ENCODE peak calls at places on chromosomes 1 and 21, in six cellular contexts. One of them, this sample, is unnamed.

GRCh38 chr1:99707535-99708142 is 58.8 kb downstream of the FRRS1 start:
- DNase-seq in SK-N-SH: peak; percentile 60
- DNase-seq in K562: peak; percentile 56
- DNase-seq in A549: peak; percentile 51
- DNase-seq in HepG2: peak; percentile 55
- DNase-seq in H1: peak; percentile 82
- DNase-seq in this sample: peak; percentile 11

GRCh38 chr1:175499595-175500367 is 243.6 kb downstream of the TNR start:
- DNase-seq in SK-N-SH: no peak
- DNase-seq in K562: no peak
- DNase-seq in A549: no peak
- DNase-seq in HepG2: no peak
- DNase-seq in H1: no peak
- DNase-seq in this sample: no peak

GRCh38 chr1:1529321-1529720 is 11.1 kb downstream of the TMEM240 start:
- DNase-seq in SK-N-SH: peak; percentile 16
- DNase-seq in K562: peak; percentile 7
- DNase-seq in A549: no peak
- DNase-seq in HepG2: no peak
- DNase-seq in H1: no peak
- DNase-seq in this sample: no peak

GRCh38 chr1:111218947-111219346 is 8.6 kb upstream of the CHI3L2 start:
- DNase-seq in SK-N-SH: no peak
- DNase-seq in K562: no peak
- DNase-seq in A549: no peak
- DNase-seq in HepG2: no peak
- DNase-seq in H1: no peak
- DNase-seq in this sample: no peak

GRCh38 chr21:36965720-36966065 is 776 bp downstream of the HLCS start:
- DNase-seq in SK-N-SH: no peak
- DNase-seq in K562: no peak
- DNase-seq in A549: no peak
- DNase-seq in HepG2: no peak
- DNase-seq in H1: no peak
- DNase-seq in this sample: no peak

GRCh38 chr1:40003156-40004093 is 37.1 kb upstream of the CAP1 start:
- DNase-seq in SK-N-SH: no peak
- DNase-seq in K562: no peak
- DNase-seq in A549: no peak
- DNase-seq in HepG2: no peak
- DNase-seq in H1: no peak
- DNase-seq in this sample: peak; percentile 53

GRCh38 chr21:46116189-46116845 is 18.4 kb downstream of the COL6A2 start:
- DNase-seq in SK-N-SH: peak; percentile 20
- DNase-seq in K562: no peak
- DNase-seq in A549: no peak
- DNase-seq in HepG2: no peak
- DNase-seq in H1: peak; percentile 38
- DNase-seq in this sample: no peak

GRCh38 chr1:214454619-214455396 is 96.6 kb downstream of the PTPN14 start:
- DNase-seq in SK-N-SH: no peak
- DNase-seq in K562: no peak
- DNase-seq in A549: no peak
- DNase-seq in HepG2: no peak
- DNase-seq in H1: no peak
- DNase-seq in this sample: no peak

GRCh38 chr1:34655206-34655909 is 99.5 kb upstream of the GJB5 start:
- DNase-seq in SK-N-SH: no peak
- DNase-seq in K562: no peak
- DNase-seq in A549: no peak
- DNase-seq in HepG2: no peak
- DNase-seq in H1: no peak
- DNase-seq in this sample: no peak

GRCh38 chr1:17437260-17438175 is 2.0 kb downstream of the RCC2 start:
- DNase-seq in SK-N-SH: peak; percentile 96
- DNase-seq in K562: peak; percentile 93
- DNase-seq in A549: peak; percentile 35
- DNase-seq in HepG2: no peak
- DNase-seq in H1: peak; percentile 70
- DNase-seq in this sample: no peak
- TF ChIP-seq CHD2 in SK-N-SH: no peak
- TF ChIP-seq CHD2 in K562: no peak
- TF ChIP-seq CHD2 in A549: no peak
- TF ChIP-seq CHD2 in HepG2: no peak
- TF ChIP-seq CHD2 in H1: no peak
- TF ChIP-seq CHD2 in this sample: no peak

DNA sequence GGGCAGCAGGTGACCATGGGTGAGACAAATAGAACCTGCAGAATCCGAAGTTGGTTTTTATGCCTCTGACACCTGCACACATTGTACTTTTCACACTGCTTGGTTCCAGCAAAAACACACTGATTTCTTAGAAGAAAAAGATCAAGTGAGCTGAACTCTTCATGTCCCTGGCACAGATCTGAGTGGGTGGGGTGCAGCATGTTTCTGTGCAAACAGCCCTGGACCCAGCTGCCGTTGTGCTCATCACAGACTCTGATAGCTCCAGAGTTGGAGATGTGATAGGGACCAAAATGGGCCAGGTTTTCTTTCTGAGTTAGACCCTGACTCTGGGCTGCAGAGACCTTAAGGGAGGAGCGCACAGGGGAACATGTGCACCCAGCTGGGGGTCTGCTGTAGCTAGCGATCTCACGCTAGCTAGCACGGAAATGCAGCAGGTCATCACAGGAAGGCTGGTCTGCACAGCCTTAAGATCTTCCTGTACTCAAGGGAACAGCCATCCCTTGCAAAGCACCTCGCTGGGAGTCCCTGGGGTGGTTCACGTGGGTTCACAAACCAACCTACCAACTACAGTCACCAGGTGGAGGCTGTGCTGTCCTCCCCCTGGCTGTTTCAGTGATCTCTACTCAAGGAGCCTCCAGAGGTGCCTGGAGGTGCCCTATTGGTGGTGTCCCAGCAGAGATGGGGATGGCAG is 291.1 kb downstream of the PTPRU start:
- DNase-seq in SK-N-SH: no peak
- DNase-seq in K562: no peak
- DNase-seq in A549: no peak
- DNase-seq in HepG2: no peak
- DNase-seq in H1: no peak
- DNase-seq in this sample: no peak
- TF ChIP-seq CHD2 in SK-N-SH: no peak
- TF ChIP-seq CHD2 in K562: no peak
- TF ChIP-seq CHD2 in A549: no peak
- TF ChIP-seq CHD2 in HepG2: no peak
- TF ChIP-seq CHD2 in H1: no peak
- TF ChIP-seq CHD2 in this sample: no peak

DNA sequence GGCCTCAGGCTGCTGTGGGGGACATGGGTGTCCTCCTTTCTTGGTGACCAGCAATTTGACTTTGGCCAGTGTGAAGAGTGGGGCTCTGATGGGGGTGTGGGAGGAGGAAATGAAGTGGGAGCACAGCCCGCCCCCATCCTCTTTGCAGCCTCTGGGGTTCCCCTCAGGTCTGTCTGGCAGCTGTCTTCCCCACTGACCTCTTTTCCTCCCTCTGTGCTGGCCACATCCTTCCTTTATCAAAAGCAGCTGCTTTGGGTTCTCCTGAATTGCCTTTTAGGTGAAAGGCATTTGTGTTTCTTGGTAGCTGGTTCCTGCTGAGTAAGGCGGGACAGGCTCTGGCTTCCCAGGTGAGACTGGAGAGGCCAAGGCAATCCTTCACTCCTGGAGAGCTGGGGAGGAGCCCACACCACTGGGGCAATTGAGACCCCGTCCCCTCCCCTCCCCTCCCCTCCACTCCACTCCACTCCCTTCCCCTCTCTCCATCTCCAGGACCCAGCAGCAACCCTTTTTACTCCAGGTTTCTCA is 24.9 kb downstream of the PCAT6 start:
- DNase-seq in SK-N-SH: peak; percentile 35
- DNase-seq in K562: no peak
- DNase-seq in A549: no peak
- DNase-seq in HepG2: no peak
- DNase-seq in H1: no peak
- DNase-seq in this sample: no peak
- TF ChIP-seq CHD2 in SK-N-SH: no peak
- TF ChIP-seq CHD2 in K562: no peak
- TF ChIP-seq CHD2 in A549: no peak
- TF ChIP-seq CHD2 in HepG2: no peak
- TF ChIP-seq CHD2 in H1: no peak
- TF ChIP-seq CHD2 in this sample: no peak

GRCh38 chr1:53617382-53618217 is 121.4 kb downstream of the GLIS1 start:
- DNase-seq in SK-N-SH: no peak
- DNase-seq in K562: no peak
- DNase-seq in A549: no peak
- DNase-seq in HepG2: no peak
- DNase-seq in H1: no peak
- DNase-seq in this sample: no peak

GRCh38 chr1:53618218-53619087 is 120.5 kb downstream of the GLIS1 start:
- DNase-seq in SK-N-SH: no peak
- DNase-seq in K562: no peak
- DNase-seq in A549: no peak
- DNase-seq in HepG2: no peak
- DNase-seq in H1: no peak
- DNase-seq in this sample: no peak

GRCh38 chr1:53616511-53616910 is 122.5 kb downstream of the GLIS1 start:
- DNase-seq in SK-N-SH: no peak
- DNase-seq in K562: no peak
- DNase-seq in A549: no peak
- DNase-seq in HepG2: no peak
- DNase-seq in H1: no peak
- DNase-seq in this sample: no peak

GRCh38 chr1:53615101-53615500 is 123.9 kb downstream of the GLIS1 start:
- DNase-seq in SK-N-SH: no peak
- DNase-seq in K562: no peak
- DNase-seq in A549: no peak
- DNase-seq in HepG2: no peak
- DNase-seq in H1: no peak
- DNase-seq in this sample: no peak

GRCh38 chr1:53616927-53617326 is 122.0 kb downstream of the GLIS1 start:
- DNase-seq in SK-N-SH: no peak
- DNase-seq in K562: no peak
- DNase-seq in A549: no peak
- DNase-seq in HepG2: no peak
- DNase-seq in H1: no peak
- DNase-seq in this sample: no peak
- TF ChIP-seq CHD2 in SK-N-SH: no peak
- TF ChIP-seq CHD2 in K562: no peak
- TF ChIP-seq CHD2 in A549: no peak
- TF ChIP-seq CHD2 in HepG2: no peak
- TF ChIP-seq CHD2 in H1: no peak
- TF ChIP-seq CHD2 in this sample: no peak

DNA sequence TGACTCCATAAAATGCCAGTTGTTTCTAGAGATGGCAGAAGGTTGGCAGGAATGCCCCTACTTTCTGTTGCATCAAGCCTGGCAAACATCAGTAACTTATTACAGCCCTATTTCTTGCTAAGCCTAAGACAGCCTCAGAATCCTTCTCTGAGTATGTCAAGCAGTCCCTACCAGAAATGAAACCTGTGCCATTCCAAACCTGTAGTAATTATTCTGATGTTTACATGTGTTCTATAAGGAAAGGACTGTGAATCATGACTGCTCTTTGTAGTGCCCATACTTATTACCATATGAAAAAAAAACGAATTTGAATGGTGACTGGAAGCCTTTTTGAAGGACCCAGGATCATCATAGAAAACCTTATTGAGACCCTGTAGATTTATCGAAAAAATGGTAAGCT is 5.4 kb downstream of the CDCA8 start:
- DNase-seq in SK-N-SH: no peak
- DNase-seq in K562: no peak
- DNase-seq in A549: no peak
- DNase-seq in HepG2: no peak
- DNase-seq in H1: no peak
- DNase-seq in this sample: no peak
- TF ChIP-seq CHD2 in SK-N-SH: no peak
- TF ChIP-seq CHD2 in K562: no peak
- TF ChIP-seq CHD2 in A549: no peak
- TF ChIP-seq CHD2 in HepG2: no peak
- TF ChIP-seq CHD2 in H1: no peak
- TF ChIP-seq CHD2 in this sample: no peak

DNA sequence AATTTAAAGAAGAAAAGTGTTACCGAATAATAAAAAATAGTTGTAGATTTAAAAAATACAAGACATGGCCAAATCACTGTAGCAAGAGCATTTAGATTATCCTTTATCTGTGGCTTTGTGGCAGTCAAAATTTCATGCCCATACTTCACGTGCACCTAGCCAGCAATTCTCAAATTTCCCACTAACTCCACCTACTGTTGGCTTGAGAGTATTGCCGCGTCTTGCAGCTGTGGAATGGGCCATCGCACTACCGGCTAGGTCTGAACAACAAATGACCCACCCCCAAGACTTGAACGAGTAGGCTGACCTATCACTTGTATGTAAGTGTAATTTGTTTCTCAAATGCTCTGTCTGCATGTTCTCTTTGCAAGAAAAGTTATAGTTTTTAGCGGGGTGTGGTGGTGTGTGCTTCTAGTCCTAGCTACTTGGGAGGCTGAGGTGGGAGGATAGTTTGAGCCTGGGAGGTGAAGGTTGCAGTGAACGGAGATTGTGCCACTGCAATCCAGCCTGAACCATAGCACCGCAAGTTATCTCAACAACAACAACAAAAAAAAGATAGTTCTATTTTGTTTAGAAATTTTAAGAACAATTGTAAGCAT is 4.1 kb downstream of the KRTAP13-4 start:
- DNase-seq in SK-N-SH: peak; percentile 33
- DNase-seq in K562: peak; percentile 8
- DNase-seq in A549: peak; percentile 32
- DNase-seq in HepG2: no peak
- DNase-seq in H1: peak; percentile 61
- DNase-seq in this sample: no peak
- TF ChIP-seq CHD2 in SK-N-SH: no peak
- TF ChIP-seq CHD2 in K562: no peak
- TF ChIP-seq CHD2 in A549: no peak
- TF ChIP-seq CHD2 in HepG2: no peak
- TF ChIP-seq CHD2 in H1: no peak
- TF ChIP-seq CHD2 in this sample: no peak

DNA sequence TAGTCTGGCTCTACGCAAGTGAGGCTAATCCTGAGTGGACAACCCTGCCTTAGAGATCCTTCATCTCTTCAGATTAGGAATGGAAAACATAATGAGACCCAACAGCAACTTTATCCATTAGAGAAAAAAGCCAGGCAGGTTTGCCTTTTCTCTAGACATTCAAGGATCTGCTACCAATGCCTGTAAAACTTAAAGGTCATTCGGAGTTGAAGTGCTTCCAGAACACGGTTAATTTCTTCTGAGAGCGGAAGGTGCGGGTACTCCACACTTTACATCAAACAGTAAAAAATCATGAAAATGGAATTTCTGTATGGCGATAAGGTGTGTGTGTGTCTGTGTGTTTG is 65.3 kb upstream of the PRKACB start:
- DNase-seq in SK-N-SH: no peak
- DNase-seq in K562: no peak
- DNase-seq in A549: no peak
- DNase-seq in HepG2: no peak
- DNase-seq in H1: no peak
- DNase-seq in this sample: no peak
- TF ChIP-seq CHD2 in SK-N-SH: no peak
- TF ChIP-seq CHD2 in K562: no peak
- TF ChIP-seq CHD2 in A549: no peak
- TF ChIP-seq CHD2 in HepG2: no peak
- TF ChIP-seq CHD2 in H1: no peak
- TF ChIP-seq CHD2 in this sample: no peak